ENCODE peak calls at places on chromosomes 12 and 14, in ten cellular contexts. Q is PC-3, S is type B pancreatic cell, I is MCF 10A, L is bronchial epithelial cell, J is endodermal cell, G is AG09309, N is progenitor cell of endocrine pancreas, V is GM13977, D is epithelial cell of esophagus. E is an unnamed sample.

GRCh38 chr12:132247718-132248438 is 81.5 kb downstream of the GALNT9 start:
- DNase-seq in Q (no peak), S (no peak), I (no peak), L (no peak), J (no peak), G (no peak), N (no peak), V (no peak), D (no peak), E (no peak)

GRCh38 chr12:120061815-120062214 is 54.7 kb downstream of the RAB35 start:
- DNase-seq in Q (no peak), S (no peak), I (no peak), L (no peak), J (no peak), G (no peak), N (no peak), V (no peak), D (no peak), E (no peak)

GRCh38 chr12:119649202-119649808 is 18.6 kb upstream of the PRKAB1 start:
- DNase-seq in Q (peak), S (no peak), I (peak), L (no peak), J (no peak), G (no peak), N (no peak), V (peak), D (peak), E (no peak)

GRCh38 chr14:75418779-75419768 is 8.7 kb upstream of the JDP2 start:
- DNase-seq in Q (no peak), S (no peak), I (peak), L (peak), J (peak), G (no peak), N (no peak), V (peak), D (peak), E (peak)

GRCh38 chr12:115088328-115088994 is 404.5 kb upstream of the TBX3 start:
- DNase-seq in Q (no peak), S (no peak), I (no peak), L (no peak), J (no peak), G (no peak), N (no peak), V (no peak), D (no peak), E (no peak)

GRCh38 chr12:58458093-58458492 is 462.2 kb downstream of the LRIG3 start:
- DNase-seq in Q (peak), S (no peak), I (no peak), L (peak), J (no peak), G (peak), N (no peak), V (no peak), D (no peak), E (no peak)

GRCh38 chr14:21001218-21001617 is 2.1 kb downstream of the SLC39A2 start:
- DNase-seq in Q (no peak), S (no peak), I (no peak), L (no peak), J (peak), G (no peak), N (no peak), V (no peak), D (no peak), E (no peak)

GRCh38 chr14:103125098-103126070 is 2.1 kb downstream of the TNFAIP2 start:
- DNase-seq in Q (no peak), S (no peak), I (no peak), L (no peak), J (no peak), G (no peak), N (no peak), V (no peak), D (no peak), E (no peak)

GRCh38 chr12:70719084-70719483 is 81.9 kb upstream of the PTPRB start:
- DNase-seq in Q (no peak), S (no peak), I (no peak), L (no peak), J (no peak), G (no peak), N (no peak), V (no peak), D (no peak), E (no peak)

GRCh38 chr14:61953602-61954001 is 191.4 kb downstream of the SNAPC1 start:
- DNase-seq in Q (no peak), S (no peak), I (no peak), L (peak), J (no peak), G (no peak), N (no peak), V (no peak), D (no peak), E (no peak)

GRCh38 chr12:111893287-111893686 is 51.3 kb downstream of the MAPKAPK5 start:
- DNase-seq in Q (no peak), S (no peak), I (no peak), L (no peak), J (no peak), G (no peak), N (no peak), V (no peak), D (no peak), E (no peak)

GRCh38 chr14:68297871-68298468 is 478.4 kb downstream of the RAD51B start:
- DNase-seq in Q (peak), S (no peak), I (peak), L (no peak), J (peak), G (no peak), N (no peak), V (no peak), D (no peak), E (no peak)

GRCh38 chr12:31482816-31483215 is 108.1 kb downstream of the DENND5B start:
- DNase-seq in Q (no peak), S (no peak), I (peak), L (no peak), J (no peak), G (no peak), N (no peak), V (no peak), D (peak), E (no peak)

GRCh38 chr14:81927069-81927468 is 393.4 kb upstream of the SEL1L start:
- DNase-seq in Q (no peak), S (no peak), I (peak), L (peak), J (no peak), G (no peak), N (no peak), V (no peak), D (no peak), E (no peak)

GRCh38 chr12:131001493-131001892 is 47.8 kb downstream of the ADGRD1 start:
- DNase-seq in Q (no peak), S (no peak), I (no peak), L (no peak), J (no peak), G (no peak), N (no peak), V (no peak), D (no peak), E (no peak)

GRCh38 chr14:22926316-22926715 is 2.9 kb downstream of the PRMT5 start:
- DNase-seq in Q (peak), S (no peak), I (peak), L (peak), J (no peak), G (no peak), N (no peak), V (no peak), D (peak), E (no peak)

GRCh38 chr14:50342211-50343080 is 30.3 kb downstream of the DMAC2L start:
- DNase-seq in Q (peak), S (no peak), I (peak), L (peak), J (peak), G (peak), N (no peak), V (peak), D (peak), E (no peak)
- TF ChIP-seq CTCF in Q (peak), S (no peak), I (peak), L (peak), J (peak), G (peak), N (no peak), V (peak), D (peak), E (no peak)

GRCh38 chr14:88559852-88560251 is 3.0 kb upstream of the ZC3H14 start:
- DNase-seq in Q (peak), S (no peak), I (peak), L (peak), J (no peak), G (peak), N (no peak), V (no peak), D (peak), E (no peak)
- TF ChIP-seq CTCF in Q (peak), S (peak), I (no peak), L (peak), J (peak), G (peak), N (no peak), V (no peak), D (peak), E (no peak)

DNA sequence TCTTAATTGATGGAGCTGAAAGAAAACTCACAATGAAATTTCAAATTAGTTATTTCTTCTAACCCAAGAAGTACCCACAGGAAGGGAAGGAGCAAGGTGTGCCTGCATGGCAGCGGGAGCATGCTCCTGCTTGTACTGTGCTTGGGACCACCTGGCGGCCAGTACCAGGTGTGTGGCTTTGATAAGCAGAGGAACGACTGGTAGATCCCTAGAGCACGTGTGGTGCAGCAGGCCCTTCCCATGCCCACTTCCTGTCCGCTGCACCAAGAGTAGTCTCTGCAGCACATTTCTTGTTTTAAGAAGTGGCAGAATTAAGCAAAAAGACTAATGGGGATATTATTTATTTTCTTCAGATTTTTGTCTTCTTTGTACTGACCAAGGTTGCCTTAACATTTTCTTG is 122.3 kb upstream of the ATF1 start:
- DNase-seq in Q (no peak), S (no peak), I (no peak), L (peak), J (peak), G (no peak), N (no peak), V (no peak), D (peak), E (no peak)
- TF ChIP-seq CTCF in Q (no peak), S (no peak), I (no peak), L (peak), J (peak), G (no peak), N (peak), V (no peak), D (peak), E (no peak)

DNA sequence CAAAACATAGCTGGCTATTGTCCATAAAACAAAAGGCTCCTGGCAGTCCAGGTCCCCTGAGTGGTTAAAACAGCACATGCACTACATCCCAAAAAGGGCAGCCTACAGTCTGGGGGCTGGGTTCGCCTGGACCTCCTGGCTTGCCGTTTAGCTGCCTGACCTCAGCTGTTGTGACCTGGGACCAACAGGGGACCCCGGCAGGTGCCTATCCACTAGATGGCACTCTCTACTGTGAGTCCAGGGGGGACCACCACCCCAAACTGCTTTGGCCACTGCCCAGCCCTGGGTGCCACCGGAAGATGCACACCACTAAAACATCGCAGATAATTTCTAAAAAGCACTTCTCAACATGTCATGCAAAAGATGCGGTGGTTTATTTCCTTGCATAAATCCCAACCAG is 2.9 kb upstream of the RTL1 start:
- DNase-seq in Q (no peak), S (no peak), I (no peak), L (no peak), J (peak), G (no peak), N (no peak), V (peak), D (no peak), E (no peak)
- TF ChIP-seq CTCF in Q (peak), S (peak), I (peak), L (peak), J (peak), G (no peak), N (peak), V (peak), D (no peak), E (no peak)

GRCh38 chr12:124509676-124510300 is 57.6 kb downstream of the NCOR2 start:
- DNase-seq in Q (no peak), S (no peak), I (peak), L (peak), J (no peak), G (no peak), N (no peak), V (no peak), D (peak), E (no peak)
- TF ChIP-seq CTCF in Q (no peak), S (no peak), I (no peak), L (no peak), J (no peak), G (no peak), N (no peak), V (no peak), D (no peak), E (no peak)

GRCh38 chr12:20369164-20370000 is 1.0 kb downstream of the PDE3A start:
- DNase-seq in Q (no peak), S (peak), I (no peak), L (no peak), J (peak), G (no peak), N (peak), V (peak), D (peak), E (no peak)
- TF ChIP-seq CTCF in Q (no peak), S (peak), I (no peak), L (no peak), J (peak), G (no peak), N (peak), V (no peak), D (no peak), E (no peak)

GRCh38 chr14:30444451-30444850 is 114.5 kb upstream of the G2E3 start:
- DNase-seq in Q (no peak), S (no peak), I (no peak), L (no peak), J (no peak), G (no peak), N (no peak), V (no peak), D (no peak), E (no peak)

GRCh38 chr14:30445394-30445793 is 113.6 kb upstream of the G2E3 start:
- DNase-seq in Q (peak), S (no peak), I (no peak), L (no peak), J (no peak), G (no peak), N (no peak), V (no peak), D (no peak), E (no peak)

GRCh38 chr14:30445852-30446251 is 113.1 kb upstream of the G2E3 start:
- DNase-seq in Q (no peak), S (no peak), I (no peak), L (no peak), J (no peak), G (no peak), N (no peak), V (no peak), D (no peak), E (no peak)

GRCh38 chr14:30440986-30441385 is 118.0 kb upstream of the G2E3 start:
- DNase-seq in Q (no peak), S (no peak), I (no peak), L (no peak), J (no peak), G (peak), N (no peak), V (no peak), D (peak), E (no peak)

DNA sequence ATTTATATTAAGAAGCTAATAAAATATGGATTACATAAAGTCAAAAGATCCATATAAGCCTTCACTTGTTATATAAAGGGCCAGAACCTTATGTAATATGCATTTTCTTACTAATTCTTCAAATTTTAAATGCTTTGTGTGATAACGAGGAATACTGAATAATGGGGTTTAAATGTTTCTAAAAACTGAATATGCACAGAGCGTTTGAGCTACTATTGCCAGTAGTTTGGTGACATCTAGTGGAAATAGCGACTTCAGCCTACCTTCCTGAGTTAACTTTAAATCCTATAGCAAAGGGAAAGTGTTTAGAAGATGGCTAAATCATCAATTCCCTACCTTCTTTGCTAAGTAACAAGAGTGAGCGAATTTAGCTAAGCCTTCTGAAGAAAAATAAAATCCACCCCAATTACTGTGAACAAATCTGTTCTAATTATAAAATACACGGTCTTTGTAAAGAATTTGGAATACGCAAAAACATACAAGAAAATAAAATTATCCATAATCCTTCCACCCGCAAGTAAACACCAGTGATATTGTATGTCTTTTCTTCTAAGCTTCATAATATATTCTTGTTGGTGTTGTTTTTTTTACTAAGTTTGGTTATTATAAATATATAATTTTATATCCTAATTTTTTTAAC is 115.5 kb upstream of the G2E3 start:
- DNase-seq in Q (peak), S (no peak), I (peak), L (peak), J (no peak), G (peak), N (no peak), V (peak), D (peak), E (no peak)
- TF ChIP-seq CTCF in Q (peak), S (peak), I (peak), L (peak), J (peak), G (peak), N (peak), V (peak), D (peak), E (no peak)